ENCODE peak calls at places on chromosomes 13 and 19, in six cellular contexts. One of them, this sample, is unnamed. For H3K4me1, the result is how much of the 10 kb centered on the place peaks cover.

GRCh38 chr19:56217039-56217949 is 15.2 kb downstream of the ZSCAN5C start:
- DNase-seq in IMR-90: peak
- DNase-seq in fibroblast of lung: peak
- DNase-seq in keratinocyte: peak
- DNase-seq in lower lobe of right lung: no peak
- DNase-seq in astrocyte: peak
- DNase-seq in this sample: peak

GRCh38 chr13:40063278-40063698 is 407.8 kb downstream of the COG6 start:
- DNase-seq in IMR-90: no peak
- DNase-seq in fibroblast of lung: no peak
- DNase-seq in keratinocyte: no peak
- DNase-seq in lower lobe of right lung: no peak
- DNase-seq in astrocyte: no peak
- DNase-seq in this sample: no peak

GRCh38 chr19:41416194-41416674 is 10.9 kb downstream of the B3GNT8 start:
- DNase-seq in IMR-90: no peak
- DNase-seq in fibroblast of lung: no peak
- DNase-seq in keratinocyte: no peak
- DNase-seq in lower lobe of right lung: peak
- DNase-seq in astrocyte: no peak
- DNase-seq in this sample: no peak

GRCh38 chr19:38649305-38650179 is 2.1 kb downstream of the ACTN4 start:
- DNase-seq in IMR-90: no peak
- DNase-seq in fibroblast of lung: no peak
- DNase-seq in keratinocyte: no peak
- DNase-seq in lower lobe of right lung: peak
- DNase-seq in astrocyte: no peak
- DNase-seq in this sample: peak

GRCh38 chr19:14048439-14049153 is 13.3 kb downstream of the PALM3 start:
- DNase-seq in IMR-90: no peak
- DNase-seq in fibroblast of lung: no peak
- DNase-seq in keratinocyte: no peak
- DNase-seq in lower lobe of right lung: peak
- DNase-seq in astrocyte: no peak
- DNase-seq in this sample: peak

GRCh38 chr13:73168226-73168992 is 109.6 kb downstream of the KLF5 start:
- DNase-seq in IMR-90: peak
- DNase-seq in fibroblast of lung: no peak
- DNase-seq in keratinocyte: peak
- DNase-seq in lower lobe of right lung: no peak
- DNase-seq in astrocyte: peak
- DNase-seq in this sample: no peak

GRCh38 chr13:102799544-102800144 is 725 bp downstream of the BIVM start:
- DNase-seq in IMR-90: peak
- DNase-seq in fibroblast of lung: peak
- DNase-seq in keratinocyte: no peak
- DNase-seq in lower lobe of right lung: peak
- DNase-seq in astrocyte: peak
- DNase-seq in this sample: peak

GRCh38 chr19:39397360-39398296 is 6.5 kb downstream of the MED29 start:
- DNase-seq in IMR-90: peak
- DNase-seq in fibroblast of lung: peak
- DNase-seq in keratinocyte: no peak
- DNase-seq in lower lobe of right lung: peak
- DNase-seq in astrocyte: peak
- DNase-seq in this sample: peak

GRCh38 chr13:108360139-108360538 is 90.6 kb downstream of the TNFSF13B start:
- DNase-seq in IMR-90: no peak
- DNase-seq in fibroblast of lung: no peak
- DNase-seq in keratinocyte: no peak
- DNase-seq in lower lobe of right lung: no peak
- DNase-seq in astrocyte: no peak
- DNase-seq in this sample: no peak

GRCh38 chr13:95559100-95559499 is 6.6 kb downstream of the CLDN10 start:
- DNase-seq in IMR-90: no peak
- DNase-seq in fibroblast of lung: no peak
- DNase-seq in keratinocyte: no peak
- DNase-seq in lower lobe of right lung: no peak
- DNase-seq in astrocyte: no peak
- DNase-seq in this sample: no peak

GRCh38 chr13:110600980-110601379 is 14.4 kb upstream of the NAXD start:
- DNase-seq in IMR-90: no peak
- DNase-seq in fibroblast of lung: no peak
- DNase-seq in keratinocyte: no peak
- DNase-seq in lower lobe of right lung: no peak
- DNase-seq in astrocyte: no peak
- DNase-seq in this sample: no peak

GRCh38 chr19:11052391-11052790 is 36.9 kb upstream of the LDLR start:
- DNase-seq in IMR-90: no peak
- DNase-seq in fibroblast of lung: no peak
- DNase-seq in keratinocyte: no peak
- DNase-seq in lower lobe of right lung: no peak
- DNase-seq in astrocyte: no peak
- DNase-seq in this sample: no peak

GRCh38 chr19:4115818-4116385 is 8.0 kb downstream of the MAP2K2 start:
- DNase-seq in IMR-90: no peak
- DNase-seq in fibroblast of lung: no peak
- DNase-seq in keratinocyte: no peak
- DNase-seq in lower lobe of right lung: no peak
- DNase-seq in astrocyte: no peak
- DNase-seq in this sample: no peak

GRCh38 chr19:16136185-16137067 is 7.1 kb upstream of the HSH2D start:
- DNase-seq in IMR-90: no peak
- DNase-seq in fibroblast of lung: no peak
- DNase-seq in keratinocyte: no peak
- DNase-seq in lower lobe of right lung: no peak
- DNase-seq in astrocyte: no peak
- DNase-seq in this sample: no peak

GRCh38 chr13:22735381-22735995 is 445.3 kb upstream of the SGCG start:
- DNase-seq in IMR-90: no peak
- DNase-seq in fibroblast of lung: no peak
- DNase-seq in keratinocyte: no peak
- DNase-seq in lower lobe of right lung: no peak
- DNase-seq in astrocyte: no peak
- DNase-seq in this sample: no peak

GRCh38 chr19:3641515-3642269 is 15.1 kb upstream of the CACTIN start:
- DNase-seq in IMR-90: no peak
- DNase-seq in fibroblast of lung: no peak
- DNase-seq in keratinocyte: no peak
- DNase-seq in lower lobe of right lung: no peak
- DNase-seq in astrocyte: no peak
- DNase-seq in this sample: no peak

GRCh38 chr19:8307400-8307964 is 676 bp downstream of the CD320 start:
- DNase-seq in IMR-90: no peak
- DNase-seq in fibroblast of lung: no peak
- DNase-seq in keratinocyte: no peak
- DNase-seq in lower lobe of right lung: no peak
- DNase-seq in astrocyte: no peak
- DNase-seq in this sample: peak

GRCh38 chr19:43779147-43779819 is 1.5 kb downstream of the KCNN4 start:
- DNase-seq in IMR-90: no peak
- DNase-seq in fibroblast of lung: no peak
- DNase-seq in keratinocyte: no peak
- DNase-seq in lower lobe of right lung: peak
- DNase-seq in astrocyte: no peak
- DNase-seq in this sample: peak

GRCh38 chr13:114146629-114147028 is 14.2 kb upstream of the RASA3 start:
- DNase-seq in IMR-90: no peak
- DNase-seq in fibroblast of lung: no peak
- DNase-seq in keratinocyte: no peak
- DNase-seq in lower lobe of right lung: no peak
- DNase-seq in astrocyte: no peak
- DNase-seq in this sample: no peak

GRCh38 chr13:108155185-108156106 is 59.9 kb downstream of the LIG4 start:
- DNase-seq in IMR-90: peak
- DNase-seq in fibroblast of lung: peak
- DNase-seq in keratinocyte: peak
- DNase-seq in lower lobe of right lung: peak
- DNase-seq in astrocyte: peak
- DNase-seq in this sample: peak

GRCh38 chr19:30719189-30719990 is 347.2 kb downstream of the ZNF536 start:
- DNase-seq in IMR-90: no peak
- DNase-seq in fibroblast of lung: peak
- DNase-seq in keratinocyte: no peak
- DNase-seq in lower lobe of right lung: peak
- DNase-seq in astrocyte: peak
- DNase-seq in this sample: peak

GRCh38 chr13:40519637-40520036 is 146.8 kb downstream of the FOXO1 start:
- DNase-seq in IMR-90: no peak
- DNase-seq in fibroblast of lung: no peak
- DNase-seq in keratinocyte: no peak
- DNase-seq in lower lobe of right lung: no peak
- DNase-seq in astrocyte: no peak
- DNase-seq in this sample: peak

GRCh38 chr13:44425041-44425814 is 51.6 kb downstream of the SERP2 start:
- DNase-seq in IMR-90: no peak
- DNase-seq in fibroblast of lung: no peak
- DNase-seq in keratinocyte: no peak
- DNase-seq in lower lobe of right lung: no peak
- DNase-seq in astrocyte: no peak
- DNase-seq in this sample: no peak

GRCh38 chr13:107937841-107938240 is 277.5 kb downstream of the LIG4 start:
- DNase-seq in IMR-90: peak
- DNase-seq in fibroblast of lung: no peak
- DNase-seq in keratinocyte: no peak
- DNase-seq in lower lobe of right lung: no peak
- DNase-seq in astrocyte: no peak
- DNase-seq in this sample: no peak

GRCh38 chr13:20680416-20681080 is 23.0 kb upstream of the IL17D start:
- DNase-seq in IMR-90: no peak
- DNase-seq in fibroblast of lung: no peak
- DNase-seq in keratinocyte: no peak
- DNase-seq in lower lobe of right lung: no peak
- DNase-seq in astrocyte: no peak
- DNase-seq in this sample: no peak

GRCh38 chr19:47176071-47176626 is 45.5 kb downstream of the SAE1 start:
- DNase-seq in IMR-90: peak
- DNase-seq in fibroblast of lung: peak
- DNase-seq in keratinocyte: no peak
- DNase-seq in lower lobe of right lung: no peak
- DNase-seq in astrocyte: peak
- DNase-seq in this sample: no peak

GRCh38 chr13:30690282-30691188 is 44.8 kb upstream of the ALOX5AP start:
- DNase-seq in IMR-90: peak
- DNase-seq in fibroblast of lung: peak
- DNase-seq in keratinocyte: peak
- DNase-seq in lower lobe of right lung: peak
- DNase-seq in astrocyte: peak
- DNase-seq in this sample: peak
- H3K4me3 ChIP-seq in IMR-90: peak
- H3K4me3 ChIP-seq in fibroblast of lung: peak
- H3K4me3 ChIP-seq in keratinocyte: peak
- H3K4me3 ChIP-seq in lower lobe of right lung: peak
- H3K4me3 ChIP-seq in astrocyte: peak
- H3K4me3 ChIP-seq in this sample: peak

GRCh38 chr19:35858311-35858710 is 1.6 kb downstream of the KIRREL2 start:
- DNase-seq in IMR-90: no peak
- DNase-seq in fibroblast of lung: no peak
- DNase-seq in keratinocyte: no peak
- DNase-seq in lower lobe of right lung: no peak
- DNase-seq in astrocyte: no peak
- DNase-seq in this sample: no peak

GRCh38 chr19:35860436-35860817 is 3.7 kb downstream of the KIRREL2 start:
- DNase-seq in IMR-90: no peak
- DNase-seq in fibroblast of lung: no peak
- DNase-seq in keratinocyte: no peak
- DNase-seq in lower lobe of right lung: no peak
- DNase-seq in astrocyte: no peak
- DNase-seq in this sample: no peak

GRCh38 chr19:35860818-35861639 is 4.3 kb downstream of the KIRREL2 start:
- DNase-seq in IMR-90: no peak
- DNase-seq in fibroblast of lung: no peak
- DNase-seq in keratinocyte: no peak
- DNase-seq in lower lobe of right lung: no peak
- DNase-seq in astrocyte: no peak
- DNase-seq in this sample: no peak

GRCh38 chr19:35861640-35862160 is 5.0 kb downstream of the KIRREL2 start:
- DNase-seq in IMR-90: no peak
- DNase-seq in fibroblast of lung: no peak
- DNase-seq in keratinocyte: no peak
- DNase-seq in lower lobe of right lung: no peak
- DNase-seq in astrocyte: no peak
- DNase-seq in this sample: no peak

GRCh38 chr19:35859414-35859813 is 2.7 kb downstream of the KIRREL2 start:
- DNase-seq in IMR-90: no peak
- DNase-seq in fibroblast of lung: no peak
- DNase-seq in keratinocyte: no peak
- DNase-seq in lower lobe of right lung: no peak
- DNase-seq in astrocyte: no peak
- DNase-seq in this sample: no peak
- H3K4me1 ChIP-seq in IMR-90: under half
- H3K4me1 ChIP-seq in fibroblast of lung: under half
- H3K4me1 ChIP-seq in keratinocyte: under half
- H3K4me1 ChIP-seq in lower lobe of right lung: under half
- H3K4me1 ChIP-seq in astrocyte: under half
- H3K4me1 ChIP-seq in this sample: under half

GRCh38 chr19:17889609-17890214 is 18.0 kb downstream of the SLC5A5 start:
- DNase-seq in IMR-90: peak
- DNase-seq in fibroblast of lung: peak
- DNase-seq in keratinocyte: no peak
- DNase-seq in lower lobe of right lung: no peak
- DNase-seq in astrocyte: peak
- DNase-seq in this sample: no peak
- H3K4me3 ChIP-seq in IMR-90: no peak
- H3K4me3 ChIP-seq in fibroblast of lung: no peak
- H3K4me3 ChIP-seq in keratinocyte: no peak
- H3K4me3 ChIP-seq in lower lobe of right lung: no peak
- H3K4me3 ChIP-seq in astrocyte: no peak
- H3K4me3 ChIP-seq in this sample: no peak

GRCh38 chr13:26051231-26052135 is at the start of gene SHISA2:
- DNase-seq in IMR-90: peak
- DNase-seq in fibroblast of lung: peak
- DNase-seq in keratinocyte: no peak
- DNase-seq in lower lobe of right lung: peak
- DNase-seq in astrocyte: peak
- DNase-seq in this sample: peak
- H3K4me1 ChIP-seq in IMR-90: under half
- H3K4me1 ChIP-seq in fibroblast of lung: under half
- H3K4me1 ChIP-seq in keratinocyte: under half
- H3K4me1 ChIP-seq in lower lobe of right lung: under half
- H3K4me1 ChIP-seq in astrocyte: under half
- H3K4me1 ChIP-seq in this sample: under half

DNA sequence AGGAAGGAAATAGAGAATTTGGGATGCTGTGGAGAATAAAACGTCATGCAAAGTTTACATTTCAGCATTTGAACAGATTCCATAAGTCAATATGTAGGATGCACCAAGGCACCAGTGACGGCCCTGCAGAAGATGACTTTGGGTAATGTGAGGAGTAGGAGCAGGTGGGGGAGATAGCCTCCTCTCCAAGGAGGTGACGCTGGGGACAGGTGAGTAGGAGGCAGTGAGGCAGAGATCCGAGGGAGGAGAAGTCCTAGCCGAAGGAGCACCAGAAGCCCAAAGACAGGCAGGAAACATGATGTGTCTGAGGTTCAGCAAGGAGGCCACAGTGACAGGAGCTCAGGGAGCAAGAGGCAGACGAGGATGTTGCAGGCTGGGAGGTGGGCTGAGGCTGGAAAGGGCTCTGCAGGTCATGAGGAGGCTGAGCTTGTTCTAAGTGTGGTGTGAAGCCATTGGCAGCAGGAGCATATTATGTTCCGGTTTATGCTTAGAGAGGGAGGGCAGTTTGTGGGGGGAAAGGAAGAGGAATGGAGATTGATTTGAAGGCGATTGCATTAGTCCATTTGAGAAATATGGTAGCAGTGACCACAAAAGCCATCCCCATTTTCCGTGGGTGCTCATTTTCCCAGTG is 55.7 kb upstream of the C1QTNF9 start:
- DNase-seq in IMR-90: no peak
- DNase-seq in fibroblast of lung: no peak
- DNase-seq in keratinocyte: no peak
- DNase-seq in lower lobe of right lung: no peak
- DNase-seq in astrocyte: no peak
- DNase-seq in this sample: no peak
- H3K4me3 ChIP-seq in IMR-90: no peak
- H3K4me3 ChIP-seq in fibroblast of lung: no peak
- H3K4me3 ChIP-seq in keratinocyte: no peak
- H3K4me3 ChIP-seq in lower lobe of right lung: peak
- H3K4me3 ChIP-seq in astrocyte: no peak
- H3K4me3 ChIP-seq in this sample: no peak